ENCODE peak calls at places on chromosomes 1 and 21, in five cellular contexts. E is fibroblast of mammary gland; U is activated CD4-positive, alpha-beta T cell treated with anti-CD3 and anti-CD28 coated beads, Interleukin-2, amount 50 U/mL, for 4 hours; M is M059J; X is stimulated activated CD4-positive, alpha-beta T cell treated with anti-CD3 and anti-CD28 coated beads, Interleukin-12 subunit alpha, Interleukin-12 subunit beta, amount 100 ng/mL, for 4 hours. L is an unnamed sample.

GRCh38 chr1:53373246-53373645 is 45.4 kb upstream of the LRP8 start:
- DNase-seq in E (no peak), U (no peak), M (no peak), X (no peak), L (no peak)

GRCh38 chr1:156895408-156895874 is 1.9 kb downstream of the PEAR1 start:
- DNase-seq in E (no peak), U (no peak), M (peak), X (no peak), L (no peak)

GRCh38 chr1:223683586-223684487 is 18.3 kb upstream of the CAPN8 start:
- DNase-seq in E (peak), U (peak), M (peak), X (peak), L (no peak)

GRCh38 chr1:227728059-227728891 is 6.8 kb downstream of the JMJD4 start:
- DNase-seq in E (peak), U (peak), M (peak), X (peak), L (peak)

GRCh38 chr1:40396420-40396819 is 22.9 kb downstream of the SMAP2 start:
- DNase-seq in E (no peak), U (no peak), M (no peak), X (no peak), L (no peak)

GRCh38 chr1:119743308-119743707 is 25.4 kb downstream of the HMGCS2 start:
- DNase-seq in E (peak), U (no peak), M (no peak), X (no peak), L (no peak)

GRCh38 chr21:27700974-27701614 is 734.2 kb upstream of the ADAMTS5 start:
- DNase-seq in E (peak), U (peak), M (peak), X (peak), L (peak)

GRCh38 chr1:190478193-190479007 is 736 bp upstream of the BRINP3 start:
- DNase-seq in E (peak), U (no peak), M (peak), X (no peak), L (no peak)

GRCh38 chr1:29398431-29398830 is 162.1 kb downstream of the PTPRU start:
- DNase-seq in E (peak), U (no peak), M (peak), X (no peak), L (no peak)

GRCh38 chr1:28437924-28438699 is 67.7 kb upstream of the RCC1 start:
- DNase-seq in E (peak), U (no peak), M (peak), X (no peak), L (no peak)

GRCh38 chr1:14876747-14877146 is 276.8 kb upstream of the TMEM51 start:
- DNase-seq in E (no peak), U (no peak), M (no peak), X (no peak), L (no peak)

GRCh38 chr1:236850580-236850979 is 55.5 kb downstream of the MTR start:
- DNase-seq in E (no peak), U (no peak), M (no peak), X (no peak), L (no peak)

GRCh38 chr1:230827081-230827681 is 41.1 kb downstream of the C1orf198 start:
- DNase-seq in E (peak), U (no peak), M (peak), X (no peak), L (no peak)

GRCh38 chr1:214331827-214332423 is 51.0 kb downstream of the SMYD2 start:
- DNase-seq in E (peak), U (peak), M (peak), X (peak), L (peak)

GRCh38 chr1:10519016-10519417 is 44.3 kb downstream of the PEX14 start:
- DNase-seq in E (no peak), U (no peak), M (no peak), X (no peak), L (no peak)

GRCh38 chr1:209879539-209879938 is 51.8 kb downstream of the UTP25 start:
- DNase-seq in E (peak), U (no peak), M (peak), X (no peak), L (no peak)

GRCh38 chr1:186595969-186596368 is 84.3 kb downstream of the PTGS2 start:
- DNase-seq in E (peak), U (no peak), M (peak), X (no peak), L (no peak)

GRCh38 chr1:234779160-234779538 is 169.2 kb upstream of the IRF2BP2 start:
- DNase-seq in E (no peak), U (no peak), M (no peak), X (no peak), L (no peak)

GRCh38 chr1:196114193-196114592 is 494.0 kb downstream of the KCNT2 start:
- DNase-seq in E (peak), U (no peak), M (no peak), X (no peak), L (no peak)

GRCh38 chr1:61337037-61337436 is 254.7 kb downstream of the NFIA start:
- DNase-seq in E (peak), U (no peak), M (no peak), X (no peak), L (no peak)

GRCh38 chr1:192378276-192378675 is 61.5 kb downstream of the RGS21 start:
- DNase-seq in E (no peak), U (no peak), M (no peak), X (no peak), L (no peak)

GRCh38 chr1:204130989-204131892 is 20.6 kb downstream of the ETNK2 start:
- DNase-seq in E (peak), U (no peak), M (peak), X (no peak), L (no peak)

GRCh38 chr1:160114085-160114484 is 1.5 kb upstream of the ATP1A2 start:
- DNase-seq in E (no peak), U (no peak), M (no peak), X (no peak), L (no peak)